ENCODE peak calls at places on chromosomes 3 and 15, in seven cellular contexts. S, P, N, H, G, M and V are unnamed samples.

GRCh38 chr3:127121221-127121647 is 71.7 kb upstream of the PRR23E start:
- DNase-seq in G (no peak), S (no peak), P (no peak), M (no peak), H (no peak), N (no peak), V (no peak)

GRCh38 chr15:74825895-74826294 is 532 bp upstream of the CPLX3 start:
- DNase-seq in G (no peak), N (no peak), S (no peak), H (no peak), M (no peak), P (no peak), V (no peak)

GRCh38 chr3:13009132-13009945 is 63.9 kb downstream of the IQSEC1 start:
- DNase-seq in S (peak), N (no peak), G (peak), P (peak), M (no peak), H (no peak), V (no peak)

GRCh38 chr3:36944641-36945270 is at the start of gene TRANK1:
- DNase-seq in S (peak), N (peak), H (peak), M (no peak), G (peak), P (no peak), V (peak)

GRCh38 chr3:188157971-188158370 is 4.0 kb downstream of the LPP start:
- DNase-seq in G (no peak), M (no peak), P (no peak), N (no peak), H (no peak), S (no peak), V (no peak)

GRCh38 chr3:67349551-67350174 is 304.7 kb downstream of the SUCLG2 start:
- DNase-seq in S (no peak), P (no peak), H (peak), G (peak), N (no peak), M (no peak), V (no peak)

GRCh38 chr3:8497582-8497981 is 4.0 kb upstream of the LMCD1 start:
- DNase-seq in S (no peak), M (no peak), P (no peak), G (no peak), N (peak), H (peak), V (no peak)

GRCh38 chr3:73661262-73661661 is 36.5 kb upstream of the PDZRN3 start:
- DNase-seq in M (no peak), P (no peak), S (no peak), G (no peak), N (no peak), H (peak), V (no peak)

GRCh38 chr15:70096215-70096974 is 1.3 kb downstream of the TLE3 start:
- DNase-seq in N (peak), H (peak), M (no peak), G (peak), P (no peak), S (peak), V (peak)

GRCh38 chr3:122944671-122945151 is 82.9 kb downstream of the SEMA5B start:
- DNase-seq in M (no peak), N (no peak), P (no peak), G (no peak), H (peak), S (no peak), V (no peak)

GRCh38 chr3:157452097-157452496 is 15.4 kb downstream of the PTX3 start:
- DNase-seq in S (no peak), H (no peak), M (no peak), G (no peak), N (no peak), P (no peak), V (no peak)

GRCh38 chr15:75172168-75172841 is 29.4 kb upstream of the C15orf39 start:
- DNase-seq in P (no peak), H (no peak), M (no peak), G (no peak), S (no peak), N (no peak), V (no peak)

GRCh38 chr3:153673853-153674252 is 447.3 kb upstream of the ARHGEF26 start:
- DNase-seq in G (no peak), N (no peak), M (no peak), H (no peak), S (no peak), P (no peak), V (no peak)

GRCh38 chr3:89419647-89420141 is 312.3 kb downstream of the EPHA3 start:
- DNase-seq in H (no peak), G (no peak), P (no peak), S (no peak), M (no peak), N (no peak), V (no peak)

GRCh38 chr15:34014556-34014955 is 24.4 kb downstream of the AVEN start:
- DNase-seq in P (no peak), N (no peak), M (no peak), H (no peak), G (no peak), S (no peak), V (no peak)

GRCh38 chr3:158539414-158540014 is 31.5 kb upstream of the MLF1 start:
- DNase-seq in H (peak), M (peak), S (no peak), G (peak), P (peak), N (peak), V (peak)

GRCh38 chr3:30473374-30474051 is 132.9 kb upstream of the TGFBR2 start:
- DNase-seq in H (peak), N (no peak), S (peak), P (no peak), M (no peak), G (no peak), V (no peak)

GRCh38 chr3:128950223-128950938 is 43.5 kb downstream of the CFAP92 start:
- DNase-seq in P (no peak), M (peak), H (peak), N (peak), G (peak), S (no peak), V (no peak)